ENCODE peak calls at places on chromosomes 1 and 21, in nine cellular contexts. H is A673, V is prostate gland, R is tibial artery, Z is MM.1S, Q is heart left ventricle, K is HL-60, J is cardiac muscle cell, O is IMR-90. F is an unnamed sample.

GRCh38 chr21:41011968-41012367 is 156.0 kb upstream of the BACE2 start:
- DNase-seq in H (no peak), V (no peak), R (no peak), Z (no peak), Q (no peak), K (no peak), J (no peak), O (no peak), F (no peak)

GRCh38 chr1:241086686-241087085 is 270.3 kb downstream of the RGS7 start:
- DNase-seq in H (no peak), V (no peak), R (no peak), Z (no peak), Q (no peak), K (no peak), J (no peak), O (no peak), F (no peak)

GRCh38 chr1:236495359-236496120 is 28.2 kb upstream of the LGALS8 start:
- DNase-seq in H (no peak), V (no peak), R (no peak), Z (no peak), Q (no peak), K (no peak), J (no peak), O (no peak), F (no peak)

GRCh38 chr1:154608522-154609294 is 722 bp upstream of the ADAR start:
- DNase-seq in H (peak), V (peak), R (peak), Z (peak), Q (peak), K (no peak), J (peak), O (peak), F (no peak)

GRCh38 chr1:230285351-230285750 is 140.8 kb downstream of the PGBD5 start:
- DNase-seq in H (no peak), V (no peak), R (peak), Z (no peak), Q (no peak), K (no peak), J (no peak), O (no peak), F (no peak)

GRCh38 chr21:42120056-42120903 is 49.2 kb downstream of the UMODL1 start:
- DNase-seq in H (no peak), V (peak), R (no peak), Z (peak), Q (peak), K (no peak), J (no peak), O (no peak), F (no peak)

GRCh38 chr1:231993968-231994455 is 367.4 kb downstream of the DISC1 start:
- DNase-seq in H (no peak), V (no peak), R (no peak), Z (no peak), Q (no peak), K (no peak), J (no peak), O (no peak), F (no peak)

GRCh38 chr1:8281843-8282509 is 35.9 kb upstream of the SLC45A1 start:
- DNase-seq in H (no peak), V (no peak), R (no peak), Z (no peak), Q (no peak), K (no peak), J (no peak), O (peak), F (no peak)

GRCh38 chr1:208036177-208036808 is 125.4 kb upstream of the CD34 start:
- DNase-seq in H (no peak), V (no peak), R (peak), Z (peak), Q (no peak), K (no peak), J (peak), O (peak), F (no peak)

GRCh38 chr1:28259935-28260802 is 851 bp downstream of the SESN2 start:
- DNase-seq in H (peak), V (peak), R (peak), Z (peak), Q (peak), K (peak), J (peak), O (peak), F (no peak)

GRCh38 chr1:96060621-96061020 is 661.0 kb upstream of the PTBP2 start:
- DNase-seq in H (no peak), V (no peak), R (no peak), Z (no peak), Q (no peak), K (no peak), J (no peak), O (no peak), F (no peak)

GRCh38 chr1:158002630-158003408 is 9.4 kb downstream of the KIRREL1 start:
- DNase-seq in H (peak), V (no peak), R (peak), Z (no peak), Q (no peak), K (no peak), J (peak), O (peak), F (no peak)

GRCh38 chr1:67850151-67850551 is 16.9 kb upstream of the GNG12 start:
- DNase-seq in H (peak), V (no peak), R (no peak), Z (peak), Q (no peak), K (no peak), J (peak), O (peak), F (no peak)

GRCh38 chr1:197915797-197916686 is 1.1 kb upstream of the LHX9 start:
- DNase-seq in H (peak), V (no peak), R (peak), Z (peak), Q (peak), K (no peak), J (peak), O (peak), F (no peak)

GRCh38 chr1:2982615-2983318 is 38.5 kb upstream of the ACTRT2 start:
- DNase-seq in H (no peak), V (no peak), R (peak), Z (no peak), Q (peak), K (no peak), J (no peak), O (no peak), F (no peak)

GRCh38 chr1:148362930-148363810 is 119.9 kb downstream of the PPIAL4G start:
- DNase-seq in H (no peak), V (no peak), R (no peak), Z (no peak), Q (no peak), K (no peak), J (no peak), O (no peak), F (no peak)

GRCh38 chr1:111628153-111628552 is 8.6 kb downstream of the RAP1A start:
- DNase-seq in H (no peak), V (no peak), R (no peak), Z (no peak), Q (no peak), K (no peak), J (peak), O (no peak), F (no peak)

GRCh38 chr1:91765880-91766443 is 120.0 kb downstream of the TGFBR3 start:
- DNase-seq in H (no peak), V (no peak), R (no peak), Z (no peak), Q (no peak), K (no peak), J (no peak), O (no peak), F (no peak)

GRCh38 chr1:22221233-22221780 is 78.4 kb upstream of the WNT4 start:
- DNase-seq in H (no peak), V (no peak), R (peak), Z (no peak), Q (no peak), K (no peak), J (no peak), O (no peak), F (no peak)

GRCh38 chr1:116826818-116827606 is 72.8 kb downstream of the CD2 start:
- DNase-seq in H (peak), V (no peak), R (no peak), Z (peak), Q (no peak), K (peak), J (peak), O (peak), F (no peak)

GRCh38 chr1:88608139-88608943 is 75.7 kb upstream of the PKN2 start:
- DNase-seq in H (peak), V (no peak), R (no peak), Z (peak), Q (no peak), K (no peak), J (peak), O (peak), F (no peak)

GRCh38 chr1:160748182-160748876 is 9.3 kb downstream of the SLAMF7 start:
- DNase-seq in H (peak), V (no peak), R (no peak), Z (no peak), Q (no peak), K (no peak), J (peak), O (no peak), F (no peak)

GRCh38 chr1:89721351-89721750 is 88.4 kb downstream of the LRRC8C start:
- DNase-seq in H (peak), V (no peak), R (no peak), Z (peak), Q (no peak), K (peak), J (peak), O (peak), F (no peak)

GRCh38 chr1:118902299-118903270 is 85.6 kb downstream of the TBX15 start:
- DNase-seq in H (peak), V (no peak), R (no peak), Z (no peak), Q (no peak), K (no peak), J (no peak), O (no peak), F (peak)

GRCh38 chr1:202146993-202147392 is 2.5 kb upstream of the ARL8A start:
- DNase-seq in H (no peak), V (no peak), R (no peak), Z (no peak), Q (no peak), K (no peak), J (no peak), O (no peak), F (no peak)

GRCh38 chr1:93179886-93180722 is at the start of gene TMED5:
- DNase-seq in H (peak), V (peak), R (peak), Z (peak), Q (peak), K (peak), J (peak), O (peak), F (peak)
- TF ChIP-seq CTCF in H (peak), V (peak), R (peak), Z (no peak), Q (peak), K (no peak), J (peak), O (peak), F (no peak)

DNA sequence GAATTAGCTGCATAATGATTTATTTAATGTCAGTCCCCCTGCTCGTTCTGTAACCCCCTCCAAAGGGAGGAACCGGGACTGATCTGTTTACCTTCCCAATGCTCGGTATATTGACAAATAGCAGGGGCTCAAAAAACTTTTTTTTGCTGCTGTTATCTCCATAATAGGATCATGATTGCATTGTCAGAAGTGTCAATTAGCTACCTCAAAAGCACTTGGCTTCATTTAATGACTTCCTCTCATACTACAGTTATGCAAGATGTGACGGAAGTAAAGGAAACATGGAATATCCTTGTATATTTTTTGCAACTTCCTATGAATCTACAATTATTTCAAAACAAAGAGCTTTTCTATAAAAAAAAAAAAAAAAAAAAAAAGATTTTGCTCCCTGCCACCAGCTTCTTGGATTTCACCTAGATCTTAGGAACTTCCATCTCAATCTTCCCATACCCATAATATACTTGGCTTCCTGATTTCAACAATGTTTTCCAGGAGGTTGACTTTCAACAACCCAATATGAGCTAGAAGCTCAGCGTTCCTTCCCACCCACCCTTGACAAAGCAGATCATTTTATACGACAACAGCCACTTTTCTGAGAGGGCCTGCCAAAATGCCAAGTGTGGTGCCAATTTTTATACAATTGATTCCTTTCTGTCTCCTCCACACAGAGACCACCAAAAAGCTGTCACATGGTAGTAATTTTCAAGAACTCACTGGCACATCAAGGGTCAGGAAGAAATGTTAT is 71.8 kb downstream of the SETD4 start:
- DNase-seq in H (peak), V (no peak), R (no peak), Z (no peak), Q (no peak), K (peak), J (no peak), O (no peak), F (no peak)
- H3K27ac ChIP-seq in H (peak), V (no peak), R (no peak), Z (no peak), Q (no peak), K (no peak), J (no peak), O (no peak), F (no peak)

DNA sequence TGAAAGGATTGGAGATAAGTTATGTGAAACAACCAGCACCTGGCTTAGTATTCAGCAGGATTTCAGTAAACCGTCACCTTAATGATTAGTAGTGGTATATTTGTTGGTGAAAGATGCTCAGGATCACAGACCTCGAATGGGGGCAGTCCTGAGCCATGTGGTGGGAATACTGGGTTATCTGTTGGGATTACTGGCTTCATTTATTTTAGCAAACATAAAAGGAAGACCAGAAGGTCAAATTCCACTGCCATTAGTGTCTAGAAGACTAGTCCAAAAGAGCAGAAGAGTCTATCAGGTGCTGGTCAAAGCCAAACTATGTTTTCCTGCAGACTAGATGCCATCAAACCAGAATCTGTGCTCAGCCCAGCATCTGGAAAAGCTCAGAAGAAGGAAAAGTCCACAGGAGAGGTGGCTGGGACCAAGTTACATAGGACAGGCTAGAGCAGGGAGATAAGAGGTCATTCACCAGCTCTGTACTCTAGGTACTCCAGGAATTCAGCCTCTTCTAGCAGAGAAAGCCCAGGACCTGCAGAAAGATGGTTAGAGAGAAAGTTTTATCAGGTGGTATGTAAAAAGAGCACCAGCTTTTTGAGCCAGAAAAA is 343.4 kb downstream of the PLPP3 start:
- DNase-seq in H (no peak), V (no peak), R (no peak), Z (no peak), Q (no peak), K (no peak), J (no peak), O (no peak), F (no peak)
- H3K4me3 ChIP-seq in H (no peak), V (no peak), R (no peak), Z (no peak), Q (no peak), K (no peak), J (no peak), O (no peak), F (no peak)

DNA sequence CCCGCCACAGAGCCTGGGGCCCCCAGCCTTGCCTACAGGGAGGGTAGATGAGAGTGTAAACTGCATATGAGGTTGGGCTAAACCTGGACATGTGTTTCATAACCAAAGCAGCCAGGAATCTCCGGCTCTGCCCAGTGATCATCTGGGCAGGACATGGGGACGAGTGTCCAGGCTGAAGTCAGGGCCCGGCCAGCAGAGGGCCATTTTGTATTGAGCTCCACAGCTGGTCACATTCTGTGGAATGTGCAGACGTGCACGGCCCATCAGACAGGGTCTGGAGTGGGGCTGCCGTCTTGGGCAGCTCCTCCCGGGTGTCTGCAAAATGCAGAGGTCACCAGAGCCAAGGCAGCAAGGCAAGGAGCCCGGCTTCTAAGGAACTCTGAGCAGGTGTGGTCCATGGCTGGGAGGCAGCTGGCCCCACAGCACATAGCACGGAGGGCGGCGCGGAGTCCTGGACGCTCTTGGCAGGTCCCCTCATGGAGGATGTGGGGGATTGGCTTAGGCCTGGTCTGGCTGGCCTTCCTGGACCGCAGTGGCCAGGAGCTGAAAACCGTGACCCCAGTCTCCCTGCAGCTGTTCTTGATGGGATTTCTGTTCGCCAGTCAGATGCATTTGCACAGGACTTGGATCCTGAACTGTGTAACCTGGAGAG is 6.3 kb downstream of the LRRC3 start:
- DNase-seq in H (no peak), V (no peak), R (no peak), Z (no peak), Q (peak), K (no peak), J (no peak), O (no peak), F (no peak)
- TF ChIP-seq CTCF in H (no peak), V (no peak), R (no peak), Z (peak), Q (peak), K (no peak), J (no peak), O (no peak), F (no peak)

GRCh38 chr1:30757196-30757949 is at the start of gene LAPTM5:
- DNase-seq in H (no peak), V (no peak), R (peak), Z (peak), Q (peak), K (no peak), J (peak), O (no peak), F (no peak)
- H3K27ac ChIP-seq in H (no peak), V (peak), R (peak), Z (peak), Q (peak), K (peak), J (no peak), O (no peak), F (peak)

GRCh38 chr1:206949641-206950040 is 3.4 kb upstream of the PIGR start:
- DNase-seq in H (no peak), V (no peak), R (no peak), Z (no peak), Q (no peak), K (no peak), J (no peak), O (no peak), F (no peak)

GRCh38 chr1:206946261-206946660 is at the start of gene PIGR:
- DNase-seq in H (no peak), V (no peak), R (no peak), Z (no peak), Q (no peak), K (no peak), J (no peak), O (no peak), F (no peak)

GRCh38 chr1:206949208-206949607 is 2.9 kb upstream of the PIGR start:
- DNase-seq in H (no peak), V (no peak), R (no peak), Z (no peak), Q (no peak), K (no peak), J (no peak), O (no peak), F (no peak)

GRCh38 chr1:206944703-206945102 is 1.6 kb downstream of the PIGR start:
- DNase-seq in H (no peak), V (no peak), R (no peak), Z (no peak), Q (no peak), K (no peak), J (no peak), O (no peak), F (no peak)

DNA sequence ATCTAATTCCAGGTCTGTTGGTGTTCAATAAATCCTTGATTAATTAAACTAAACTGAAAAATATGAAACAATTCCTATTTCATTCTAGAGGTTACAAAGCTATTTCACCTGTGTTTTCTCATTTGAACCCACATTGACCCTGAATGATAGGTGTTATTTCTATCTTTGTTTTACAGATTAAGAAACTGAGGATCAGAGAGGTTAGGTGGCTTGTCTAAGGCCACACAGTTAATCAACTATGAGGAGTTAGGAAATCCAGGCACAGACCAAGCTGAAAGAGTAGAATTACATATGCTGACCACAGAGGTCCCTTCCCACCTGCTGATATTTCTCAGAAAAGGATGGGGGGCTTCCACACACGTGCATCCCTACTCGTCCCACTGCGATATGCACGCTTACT is 487 bp downstream of the PIGR start:
- DNase-seq in H (no peak), V (no peak), R (no peak), Z (no peak), Q (no peak), K (no peak), J (no peak), O (no peak), F (no peak)
- H3K4me3 ChIP-seq in H (no peak), V (no peak), R (no peak), Z (no peak), Q (no peak), K (no peak), J (no peak), O (no peak), F (no peak)